ENCODE peak calls at places on chromosomes 2 and 18, in four cellular contexts. S is lung, C is uterus, T is fibroblast of the aortic adventitia. E is an unnamed sample.

GRCh38 chr18:9762561-9762960 is 54.5 kb downstream of the RAB31 start:
- DNase-seq in S (no peak), T (no peak), C (no peak), E (no peak)

GRCh38 chr18:22173928-22174301 is 4.5 kb downstream of the GATA6 start:
- DNase-seq in C (no peak), T (peak), S (no peak), E (no peak)

GRCh38 chr2:3649581-3649980 is 8.4 kb upstream of the ALLC start:
- DNase-seq in T (no peak), S (no peak), C (no peak), E (no peak)

GRCh38 chr2:68316091-68316490 is 3.7 kb downstream of the CNRIP1 start:
- DNase-seq in T (no peak), S (no peak), C (no peak), E (peak)

GRCh38 chr18:3180325-3180724 is 39.4 kb downstream of the MYOM1 start:
- DNase-seq in C (no peak), S (no peak), T (peak), E (peak)

GRCh38 chr2:138421971-138422335 is 79.6 kb upstream of the SPOPL start:
- DNase-seq in T (peak), C (no peak), S (no peak), E (peak)

GRCh38 chr2:234881413-234882241 is 70.2 kb upstream of the SH3BP4 start:
- DNase-seq in T (peak), C (peak), S (peak), E (peak)

GRCh38 chr2:127064642-127065250 is 42.2 kb downstream of the BIN1 start:
- DNase-seq in S (peak), T (peak), C (peak), E (peak)

GRCh38 chr2:201936817-201937216 is 96.8 kb upstream of the FZD7 start:
- DNase-seq in T (no peak), S (no peak), C (no peak), E (no peak)

GRCh38 chr2:119190321-119190720 is 31.8 kb upstream of the C1QL2 start:
- DNase-seq in T (no peak), C (no peak), S (no peak), E (no peak)

GRCh38 chr18:25310045-25310444 is 41.9 kb downstream of the ZNF521 start:
- DNase-seq in T (peak), S (no peak), C (no peak), E (peak)

GRCh38 chr2:165007162-165007744 is 51.9 kb upstream of the SLC38A11 start:
- DNase-seq in S (no peak), T (peak), C (no peak), E (no peak)

GRCh38 chr2:226414313-226414712 is 385.3 kb downstream of the IRS1 start:
- DNase-seq in T (no peak), S (no peak), C (no peak), E (peak)

GRCh38 chr18:416928-417327 is 83.6 kb downstream of the COLEC12 start:
- DNase-seq in T (no peak), S (no peak), C (no peak), E (no peak)

GRCh38 chr18:43869451-43870008 is 592.2 kb upstream of the SYT4 start:
- DNase-seq in T (peak), C (no peak), S (no peak), E (peak)

GRCh38 chr2:6922201-6922656 is 5.0 kb downstream of the RNF144A start:
- DNase-seq in T (no peak), S (no peak), C (no peak), E (no peak)
- TF ChIP-seq CTCF in T (no peak), S (no peak), C (no peak), E (no peak)

GRCh38 chr2:16219292-16219975 is 279.1 kb downstream of the MYCN start:
- DNase-seq in T (no peak), C (no peak), S (no peak), E (no peak)
- TF ChIP-seq CTCF in T (no peak), C (no peak), S (no peak), E (no peak)

GRCh38 chr2:26726229-26726628 is 33.7 kb downstream of the KCNK3 start:
- DNase-seq in S (no peak), C (no peak), T (no peak), E (no peak)
- TF ChIP-seq CTCF in S (no peak), C (no peak), T (no peak), E (no peak)

GRCh38 chr2:80050246-80050645 is 254.3 kb downstream of the LRRTM1 start:
- DNase-seq in T (no peak), S (no peak), C (no peak), E (no peak)
- TF ChIP-seq CTCF in T (no peak), S (no peak), C (no peak), E (no peak)

GRCh38 chr18:68676913-68677312 is 38.0 kb downstream of the TMX3 start:
- DNase-seq in S (no peak), T (peak), C (no peak), E (peak)
- TF ChIP-seq CTCF in S (no peak), T (peak), C (no peak), E (peak)

DNA sequence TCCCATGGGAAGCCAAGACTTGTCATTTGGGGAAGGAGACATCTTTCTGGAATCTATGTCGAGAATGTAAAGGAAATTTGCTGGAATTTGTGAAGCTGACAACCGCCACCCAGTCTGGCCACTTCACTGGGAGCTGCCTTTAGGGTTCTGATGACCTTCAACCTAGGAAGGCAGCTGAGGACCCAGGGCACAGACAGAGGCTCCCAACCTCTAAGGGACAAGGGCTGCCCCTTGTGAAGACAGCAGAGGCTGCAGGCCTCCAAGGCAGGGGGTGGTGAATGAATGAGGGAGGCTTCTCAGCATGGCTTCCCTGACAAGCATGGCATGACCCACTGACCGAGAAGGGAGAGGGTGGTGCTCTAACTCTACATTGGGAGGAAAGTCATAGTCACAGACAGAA is 128.9 kb upstream of the ASB18 start:
- DNase-seq in S (no peak), C (no peak), T (no peak), E (no peak)
- TF ChIP-seq CTCF in S (no peak), C (no peak), T (no peak), E (no peak)

DNA sequence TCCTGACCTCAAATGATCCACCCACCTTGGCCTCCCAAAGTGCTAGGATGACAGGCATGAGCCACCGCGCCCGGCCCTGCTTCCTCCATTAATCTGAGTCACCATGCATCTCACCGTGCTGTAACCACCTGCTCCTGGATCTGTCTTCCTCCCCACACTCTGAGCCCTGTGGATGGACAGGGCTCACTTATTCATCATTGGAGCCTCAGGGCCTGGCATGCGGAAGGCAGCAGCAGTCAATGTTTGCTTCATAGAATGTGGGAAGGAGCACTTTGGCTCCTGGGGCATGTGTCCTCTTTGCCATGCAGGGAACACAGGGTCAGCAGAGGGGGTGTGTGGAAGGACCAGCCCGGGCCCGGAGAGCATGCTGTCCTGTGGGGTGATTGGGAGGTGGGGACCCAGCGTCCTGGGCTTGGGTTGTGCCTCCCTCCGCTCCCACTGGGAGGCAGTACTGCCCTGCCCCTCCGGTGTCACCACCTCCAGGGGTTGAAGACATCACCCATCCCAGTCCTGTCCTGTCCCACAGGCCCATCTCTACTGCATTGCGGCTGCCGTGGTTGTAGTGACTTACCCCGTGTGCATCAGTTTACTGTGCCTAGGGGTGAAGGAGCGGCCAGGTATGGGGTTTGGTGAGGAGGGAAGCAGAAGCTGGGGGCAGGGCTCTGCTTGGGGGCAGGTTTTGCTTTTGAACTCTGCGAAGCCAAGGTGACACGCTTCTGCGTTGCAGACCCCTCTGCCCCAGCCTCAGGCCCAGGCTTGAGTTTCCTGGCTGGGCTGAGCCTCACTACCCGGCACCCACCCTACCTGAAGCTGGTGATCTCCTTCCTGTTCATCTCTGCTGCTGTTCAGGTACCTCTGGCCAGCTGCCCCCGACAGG is 11.5 kb downstream of the MFSD2B start:
- DNase-seq in S (no peak), T (no peak), C (no peak), E (no peak)
- TF ChIP-seq CTCF in S (no peak), T (peak), C (no peak), E (peak)